ENCODE peak calls at places on chromosomes 12 and 14, in six cellular contexts. P is Calu3, F is GM12878, L is ovary, E is psoas muscle, H is fibroblast of mammary gland. A is an unnamed sample.

GRCh38 chr14:92173668-92174067 is 51.9 kb downstream of the CPSF2 start:
- DNase-seq in F (no peak), L (no peak), P (no peak), H (no peak), E (no peak), A (no peak)

GRCh38 chr12:118986043-118986442 is 4.7 kb downstream of the SRRM4 start:
- DNase-seq in L (no peak), E (no peak), P (no peak), F (no peak), H (no peak), A (no peak)

GRCh38 chr14:25833341-25834121 is 764.3 kb downstream of the NOVA1 start:
- DNase-seq in E (no peak), F (no peak), H (peak), L (no peak), P (no peak), A (no peak)

GRCh38 chr14:70714055-70714550 is 72.4 kb downstream of the TTC9 start:
- DNase-seq in P (peak), F (peak), H (peak), E (no peak), L (no peak), A (peak)

GRCh38 chr12:99253068-99253467 is 394.5 kb upstream of the GARIN6 start:
- DNase-seq in P (peak), L (no peak), F (no peak), H (no peak), E (no peak), A (no peak)

GRCh38 chr12:49537709-49538601 is 875 bp upstream of the KCNH3 start:
- DNase-seq in F (no peak), L (no peak), H (no peak), P (peak), E (no peak), A (no peak)

GRCh38 chr12:130932061-130932650 is 21.6 kb upstream of the ADGRD1 start:
- DNase-seq in E (no peak), H (no peak), L (no peak), F (no peak), P (no peak), A (no peak)

GRCh38 chr12:57735198-57735855 is 3.2 kb downstream of the AGAP2 start:
- DNase-seq in F (no peak), L (no peak), E (no peak), P (no peak), H (no peak), A (no peak)

GRCh38 chr12:26135010-26135420 is 10.2 kb upstream of the BHLHE41 start:
- DNase-seq in H (peak), F (no peak), L (peak), E (no peak), P (peak), A (no peak)

GRCh38 chr12:32183646-32184045 is 77.0 kb downstream of the BICD1 start:
- DNase-seq in P (no peak), L (no peak), F (no peak), H (no peak), E (no peak), A (no peak)

GRCh38 chr12:31003861-31004640 is 69.6 kb upstream of the DDX11 start:
- DNase-seq in E (no peak), H (no peak), F (no peak), P (no peak), L (no peak), A (no peak)

GRCh38 chr14:105287249-105288102 is 13.3 kb downstream of the BRF1 start:
- DNase-seq in P (no peak), H (no peak), L (peak), F (no peak), E (no peak), A (no peak)

GRCh38 chr12:25001311-25001710 is 52.4 kb upstream of the BCAT1 start:
- DNase-seq in H (no peak), E (no peak), F (no peak), L (no peak), P (no peak), A (no peak)

GRCh38 chr12:124608451-124608870 is 41.0 kb upstream of the NCOR2 start:
- DNase-seq in F (no peak), H (peak), L (no peak), E (no peak), P (no peak), A (no peak)

GRCh38 chr12:78470354-78471195 is 394.0 kb upstream of the SYT1 start:
- DNase-seq in P (peak), E (no peak), F (no peak), H (peak), L (no peak), A (no peak)

GRCh38 chr12:105092336-105092735 is 8.1 kb upstream of the ALDH1L2 start:
- DNase-seq in H (no peak), L (no peak), E (no peak), F (no peak), P (peak), A (no peak)

GRCh38 chr12:116459501-116459900 is 99.7 kb upstream of the MAP1LC3B2 start:
- DNase-seq in F (no peak), E (no peak), L (no peak), H (no peak), P (no peak), A (no peak)

GRCh38 chr12:77229640-77230442 is 164.5 kb upstream of the E2F7 start:
- DNase-seq in P (no peak), L (no peak), F (no peak), E (no peak), H (no peak), A (no peak)

GRCh38 chr12:92533280-92533890 is 169.4 kb upstream of the PLEKHG7 start:
- DNase-seq in P (no peak), H (peak), F (no peak), E (no peak), L (no peak), A (no peak)

GRCh38 chr12:103824290-103824689 is 16.7 kb downstream of the NT5DC3 start:
- DNase-seq in H (no peak), E (no peak), L (no peak), F (no peak), P (no peak), A (no peak)

GRCh38 chr14:106556665-106557289 is 1030.4 kb downstream of the TMEM121 start:
- DNase-seq in H (no peak), E (no peak), F (no peak), L (no peak), P (peak), A (no peak)

GRCh38 chr12:40028296-40028695 is 77.6 kb downstream of the SLC2A13 start:
- DNase-seq in E (no peak), P (no peak), L (no peak), F (no peak), H (no peak), A (no peak)

GRCh38 chr14:94342334-94342934 is 19.3 kb upstream of the SERPINA6 start:
- DNase-seq in F (no peak), E (peak), P (peak), H (peak), L (no peak), A (no peak)

GRCh38 chr12:79629561-79629960 is 61.2 kb downstream of the PAWR start:
- DNase-seq in F (no peak), L (no peak), P (no peak), H (no peak), E (no peak), A (no peak)

GRCh38 chr14:95507174-95507573 is 9.3 kb downstream of the SYNE3 start:
- DNase-seq in F (no peak), H (peak), E (peak), L (peak), P (no peak), A (no peak)

GRCh38 chr12:45273717-45274271 is 57.9 kb downstream of the ANO6 start:
- DNase-seq in P (peak), E (no peak), F (no peak), H (peak), L (no peak), A (no peak)

GRCh38 chr12:1884651-1885050 is 33.8 kb downstream of the CACNA2D4 start:
- DNase-seq in P (no peak), F (no peak), E (no peak), L (no peak), H (no peak), A (no peak)

GRCh38 chr14:21227981-21228380 is 41.3 kb downstream of the HNRNPC start:
- DNase-seq in P (no peak), L (no peak), F (no peak), H (no peak), E (no peak), A (no peak)

GRCh38 chr12:100268835-100269564 is 2.0 kb downstream of the SCYL2 start:
- DNase-seq in E (no peak), L (no peak), H (peak), P (no peak), F (no peak), A (no peak)

GRCh38 chr12:23855813-23856212 is 93.7 kb downstream of the SOX5 start:
- DNase-seq in P (no peak), L (no peak), H (no peak), E (no peak), F (peak), A (no peak)

GRCh38 chr14:100416921-100417451 is 93.8 kb downstream of the SLC25A47 start:
- DNase-seq in L (no peak), P (no peak), F (no peak), H (peak), E (no peak), A (no peak)

GRCh38 chr12:124392991-124393790 is 98.3 kb downstream of the RFLNA start:
- DNase-seq in P (peak), H (peak), F (no peak), E (peak), L (peak), A (no peak)

GRCh38 chr12:101570022-101570421 is 24.7 kb upstream of the MYBPC1 start:
- DNase-seq in F (no peak), L (no peak), E (no peak), H (peak), P (peak), A (no peak)

GRCh38 chr12:67911789-67912188 is 77.5 kb upstream of the IFNG-AS1 start:
- DNase-seq in F (no peak), H (no peak), L (no peak), E (no peak), P (no peak), A (no peak)

GRCh38 chr12:112564160-112564559 is 145.4 kb downstream of the PTPN11 start:
- DNase-seq in L (no peak), E (no peak), H (no peak), P (no peak), F (no peak), A (no peak)

GRCh38 chr12:130281157-130281799 is 56.4 kb upstream of the PIWIL1 start:
- DNase-seq in E (peak), P (no peak), L (peak), H (no peak), F (no peak), A (no peak)

GRCh38 chr14:54815016-54815415 is 87.6 kb downstream of the GCH1 start:
- DNase-seq in P (peak), E (no peak), H (peak), L (no peak), F (no peak), A (no peak)

GRCh38 chr14:20690848-20691640 is 2.5 kb downstream of the ANG start:
- DNase-seq in P (peak), L (no peak), H (peak), F (peak), E (no peak), A (no peak)

GRCh38 chr14:92263681-92264080 is 59.3 kb upstream of the SLC24A4 start:
- DNase-seq in P (no peak), F (no peak), L (no peak), E (no peak), H (no peak), A (no peak)

GRCh38 chr12:109880049-109880931 is at the start of gene GLTP:
- DNase-seq in L (peak), P (peak), E (peak), F (no peak), H (peak), A (no peak)
- TF ChIP-seq CTCF in L (peak), P (peak), E (peak), F (peak), H (no peak), A (peak)

GRCh38 chr14:43640718-43641267 is 866.3 kb downstream of the FSCB start:
- DNase-seq in L (no peak), P (no peak), H (no peak), F (no peak), E (no peak), A (no peak)
- TF ChIP-seq CTCF in L (no peak), P (no peak), H (no peak), F (no peak), E (no peak), A (no peak)

GRCh38 chr12:114692558-114693531 is 8.9 kb upstream of the TBX3 start:
- DNase-seq in F (no peak), P (no peak), L (no peak), H (no peak), E (no peak), A (no peak)
- TF ChIP-seq CTCF in F (no peak), P (no peak), L (no peak), H (no peak), E (no peak), A (no peak)

GRCh38 chr12:66405395-66405794 is 103.1 kb downstream of the HELB start:
- DNase-seq in P (no peak), L (no peak), F (no peak), E (no peak), H (peak), A (no peak)

GRCh38 chr12:66403746-66404145 is 101.5 kb downstream of the HELB start:
- DNase-seq in P (peak), E (no peak), H (no peak), L (no peak), F (no peak), A (peak)

DNA sequence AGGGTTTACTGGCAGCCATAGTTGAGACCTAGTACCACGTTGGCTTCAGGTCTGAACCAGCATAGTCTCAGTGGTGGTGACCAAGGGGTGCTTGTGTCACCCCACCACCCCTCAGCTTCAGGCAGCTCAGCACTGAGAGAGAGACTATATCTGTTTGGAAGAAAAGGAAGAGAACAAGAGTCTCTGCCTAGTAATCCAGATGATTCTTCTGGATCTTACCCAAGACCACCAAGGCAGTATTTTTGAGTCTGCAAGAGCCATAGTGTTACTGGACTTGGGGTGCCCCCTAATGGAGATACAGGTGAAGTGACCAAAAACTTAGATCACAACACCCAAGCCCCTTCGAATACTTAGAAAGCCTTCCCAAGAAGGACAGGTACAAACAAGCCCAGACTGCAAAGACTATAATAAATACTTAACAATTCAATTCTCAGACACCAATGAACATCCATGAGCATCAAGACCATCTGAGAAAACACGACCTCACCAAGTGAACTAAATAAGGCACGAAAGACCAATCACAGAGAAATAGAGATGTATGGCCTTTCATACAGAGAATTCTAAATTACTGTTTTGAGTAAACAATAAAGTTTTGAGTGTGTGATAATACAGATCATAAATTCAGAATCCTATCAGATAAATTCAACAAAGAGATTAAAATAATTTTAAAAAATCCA is 107.0 kb downstream of the HELB start:
- DNase-seq in E (no peak), L (no peak), F (no peak), P (peak), H (peak), A (peak)
- TF ChIP-seq CTCF in E (peak), L (no peak), F (peak), P (peak), H (peak), A (peak)

GRCh38 chr12:123077298-123078113 is 73.4 kb downstream of the PITPNM2 start:
- DNase-seq in H (no peak), E (no peak), L (no peak), P (no peak), F (no peak), A (no peak)
- TF ChIP-seq CTCF in H (no peak), E (no peak), L (no peak), P (no peak), F (no peak), A (no peak)

A was measured in GM12864.